ENCODE peak calls at places on chromosomes 12 and 14, in five cellular contexts. A is CD4-positive, alpha-beta T cell; O is aorta; E is psoas muscle; R is H9. K is an unnamed sample.

GRCh38 chr12:120710805-120711296 is 593 bp downstream of the UNC119B start:
- DNase-seq in O (no peak), R (peak; percentile 41), E (no peak), A (no peak), K (no peak)

GRCh38 chr12:78406776-78407335 is 457.7 kb upstream of the SYT1 start:
- DNase-seq in R (no peak), A (no peak), E (no peak), O (no peak), K (no peak)

GRCh38 chr12:76455582-76456345 is 103.8 kb downstream of the OSBPL8 start:
- DNase-seq in E (no peak), R (no peak), A (no peak), O (no peak), K (no peak)

GRCh38 chr12:68122236-68122920 is 37.2 kb downstream of the IFNG start:
- DNase-seq in R (no peak), E (no peak), A (no peak), O (no peak), K (no peak)

GRCh38 chr12:31339831-31340622 is 14.1 kb upstream of the SINHCAF start:
- DNase-seq in E (no peak), A (no peak), O (no peak), R (peak; percentile 77), K (no peak)

GRCh38 chr14:87461704-87462103 is 531.3 kb downstream of the GALC start:
- DNase-seq in O (no peak), R (no peak), A (no peak), E (no peak), K (no peak)

GRCh38 chr14:23612354-23612732 is 23.8 kb upstream of the DHRS2 start:
- DNase-seq in O (no peak), A (no peak), R (no peak), E (no peak), K (no peak)

GRCh38 chr14:102848830-102849521 is 71.7 kb downstream of the TRAF3 start:
- DNase-seq in A (no peak), O (peak; percentile 77), E (peak; percentile 37), R (no peak), K (no peak)

GRCh38 chr14:36522347-36522971 is 2.4 kb upstream of the NKX2-1 start:
- DNase-seq in R (peak; percentile 67), O (no peak), A (no peak), E (no peak), K (peak; percentile 75)

GRCh38 chr14:105376521-105377440 is 21.6 kb upstream of the TEX22 start:
- DNase-seq in O (no peak), R (peak; percentile 61), A (no peak), E (no peak), K (no peak)

GRCh38 chr12:49061157-49061650 is 610 bp upstream of the KMT2D start:
- DNase-seq in O (no peak), R (no peak), A (no peak), E (no peak), K (no peak)

GRCh38 chr12:111819191-111820158 is 22.6 kb upstream of the MAPKAPK5 start:
- DNase-seq in E (no peak), O (no peak), A (no peak), R (no peak), K (no peak)

GRCh38 chr14:29265852-29266251 is 499.3 kb downstream of the FOXG1 start:
- DNase-seq in A (no peak), E (no peak), O (no peak), R (no peak), K (no peak)

GRCh38 chr14:37591311-37591940 is 3.6 kb downstream of the FOXA1 start:
- DNase-seq in R (peak; percentile 84), O (no peak), E (no peak), A (no peak), K (peak; percentile 89)

GRCh38 chr14:52735921-52736489 is 6.0 kb downstream of the STYX start:
- DNase-seq in O (no peak), R (no peak), A (no peak), E (no peak), K (no peak)

GRCh38 chr12:128976120-128976519 is 122.8 kb downstream of the GLT1D1 start:
- DNase-seq in O (peak; percentile 55), A (no peak), E (no peak), R (peak; percentile 86), K (no peak)

GRCh38 chr14:82501554-82501953 is 967.9 kb upstream of the SEL1L start:
- DNase-seq in O (no peak), R (no peak), E (no peak), A (no peak), K (no peak)

GRCh38 chr14:76346391-76347160 is 29.4 kb upstream of the ESRRB start:
- DNase-seq in A (no peak), E (no peak), R (no peak), O (no peak), K (peak; percentile 48)
- H3K9me3 ChIP-seq in A (no peaks in the 10 kb centered on the region), E (no peaks in the 10 kb centered on the region), R (no peaks in the 10 kb centered on the region), O (peaks cover 6% of the 10 kb centered on the region), K (no peaks in the 10 kb centered on the region)

GRCh38 chr14:72744416-72745120 is 149.3 kb downstream of the DPF3 start:
- DNase-seq in R (no peak), A (no peak), O (no peak), E (no peak), K (no peak)

GRCh38 chr14:72740966-72741835 is 152.7 kb downstream of the DPF3 start:
- DNase-seq in R (no peak), A (no peak), E (no peak), O (no peak), K (no peak)

GRCh38 chr14:72743626-72744025 is 150.3 kb downstream of the DPF3 start:
- DNase-seq in A (no peak), E (no peak), R (no peak), O (no peak), K (no peak)

GRCh38 chr14:72741836-72742681 is 151.8 kb downstream of the DPF3 start:
- DNase-seq in R (no peak), E (no peak), A (no peak), O (no peak), K (no peak)

DNA sequence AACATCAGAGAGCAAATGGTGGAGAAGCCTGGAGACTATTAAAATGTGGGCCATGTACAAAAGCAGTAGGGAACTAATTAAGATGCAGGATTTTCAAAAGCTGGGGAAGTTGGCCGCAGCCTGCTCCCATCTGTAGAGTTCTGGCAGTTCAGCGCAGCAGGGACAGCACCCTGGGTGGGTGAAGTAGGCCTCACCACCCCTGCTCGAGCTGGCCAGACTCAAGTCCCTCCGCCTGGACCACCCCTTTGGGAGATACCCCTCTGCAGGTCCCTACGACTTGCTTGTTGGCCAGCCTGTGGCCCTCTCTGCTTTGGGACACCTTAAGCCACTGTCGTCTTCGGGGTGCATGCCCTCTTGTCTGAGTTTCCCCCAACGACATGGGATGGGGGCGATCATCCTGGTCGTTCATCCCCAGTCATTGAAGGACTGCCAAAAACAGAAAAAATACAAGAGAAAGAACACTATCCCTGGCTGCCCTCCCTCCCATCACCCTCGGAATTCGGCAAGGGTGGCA is 151.2 kb downstream of the DPF3 start:
- DNase-seq in E (no peak), O (no peak), R (no peak), A (no peak), K (no peak)
- H3K9me3 ChIP-seq in E (no peaks in the 10 kb centered on the region), O (no peaks in the 10 kb centered on the region), R (no peaks in the 10 kb centered on the region), A (no peaks in the 10 kb centered on the region), K (no peaks in the 10 kb centered on the region)

GRCh38 chr12:132940071-132940719 is 15.9 kb downstream of the ZNF605 start:
- DNase-seq in O (no peak), A (no peak), R (no peak), E (no peak), K (no peak)

GRCh38 chr12:132942611-132943010 is 13.5 kb downstream of the ZNF605 start:
- DNase-seq in A (no peak), R (no peak), E (no peak), O (no peak), K (no peak)

GRCh38 chr12:132941336-132941954 is 14.7 kb downstream of the ZNF605 start:
- DNase-seq in A (no peak), O (no peak), E (no peak), R (no peak), K (no peak)

GRCh38 chr12:132936163-132936562 is 19.9 kb downstream of the ZNF605 start:
- DNase-seq in R (no peak), O (no peak), E (no peak), A (no peak), K (no peak)

DNA sequence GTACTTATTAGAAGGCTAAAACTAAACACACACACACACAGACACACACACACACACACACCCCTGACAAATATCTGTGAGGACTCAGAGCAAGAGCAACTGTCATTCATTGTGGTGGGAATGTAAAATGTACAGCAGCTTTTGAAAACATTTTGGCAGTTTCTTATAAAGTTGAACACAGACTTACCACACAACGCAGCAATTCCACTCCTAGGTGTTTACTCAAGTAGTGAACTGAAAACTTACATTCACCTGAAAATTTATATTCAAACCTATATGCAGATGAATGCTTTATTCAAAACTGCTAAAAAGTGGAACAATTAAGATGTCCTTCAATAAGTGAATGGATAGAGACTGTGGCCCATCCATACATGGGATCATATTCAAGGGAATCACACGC is 18.6 kb downstream of the ZNF605 start:
- DNase-seq in O (no peak), E (no peak), A (no peak), R (no peak), K (no peak)
- H3K9me3 ChIP-seq in O (peaks cover 24% of the 10 kb centered on the region), E (peaks cover 61% of the 10 kb centered on the region), A (peaks cover 65% of the 10 kb centered on the region), R (peaks cover 45% of the 10 kb centered on the region), K (peaks cover 37% of the 10 kb centered on the region)

DNA sequence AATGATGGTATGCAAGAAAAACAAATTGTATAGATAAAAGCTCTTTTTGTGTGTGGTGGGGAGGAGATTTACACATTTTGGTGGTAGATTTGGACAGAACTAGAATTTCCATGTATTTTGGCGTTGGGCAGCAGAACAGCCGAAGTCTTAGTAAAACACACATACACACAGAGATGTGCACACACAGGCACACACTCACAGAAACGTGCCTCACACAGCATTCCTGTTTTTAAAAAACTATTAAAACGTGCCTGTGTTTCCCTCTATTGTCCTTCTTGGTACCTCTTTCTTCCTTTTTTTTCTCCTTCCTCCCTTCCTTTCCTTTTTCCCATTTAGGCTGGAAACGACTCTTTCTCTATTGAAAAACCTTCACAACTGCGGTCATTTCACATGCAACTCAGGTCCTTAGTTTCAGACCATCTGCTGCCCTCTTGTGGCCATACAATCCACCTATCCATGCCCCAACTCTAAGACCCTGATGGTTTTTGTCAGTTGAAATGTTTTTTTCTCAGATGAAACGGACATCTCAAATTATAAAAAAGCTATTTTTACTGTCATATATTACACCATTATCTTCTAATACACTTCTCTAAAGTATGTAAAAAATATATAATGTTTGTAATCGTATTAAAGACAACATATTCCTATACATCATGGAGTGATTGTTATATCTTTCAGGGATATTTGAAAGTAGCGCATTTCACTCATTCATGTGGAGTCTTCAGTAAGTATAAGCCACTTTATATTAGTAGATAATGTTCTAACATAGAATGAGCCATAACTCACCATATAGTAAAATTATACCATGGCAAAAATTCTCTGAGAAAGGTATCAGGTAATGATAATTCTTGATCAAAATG is 386.7 kb upstream of the NOVA1 start:
- DNase-seq in A (no peak), O (peak; percentile 53), E (peak; percentile 43), R (peak; percentile 62), K (no peak)
- H3K9me3 ChIP-seq in A (peaks cover 4% of the 10 kb centered on the region), O (no peaks in the 10 kb centered on the region), E (no peaks in the 10 kb centered on the region), R (no peaks in the 10 kb centered on the region), K (no peaks in the 10 kb centered on the region)

DNA sequence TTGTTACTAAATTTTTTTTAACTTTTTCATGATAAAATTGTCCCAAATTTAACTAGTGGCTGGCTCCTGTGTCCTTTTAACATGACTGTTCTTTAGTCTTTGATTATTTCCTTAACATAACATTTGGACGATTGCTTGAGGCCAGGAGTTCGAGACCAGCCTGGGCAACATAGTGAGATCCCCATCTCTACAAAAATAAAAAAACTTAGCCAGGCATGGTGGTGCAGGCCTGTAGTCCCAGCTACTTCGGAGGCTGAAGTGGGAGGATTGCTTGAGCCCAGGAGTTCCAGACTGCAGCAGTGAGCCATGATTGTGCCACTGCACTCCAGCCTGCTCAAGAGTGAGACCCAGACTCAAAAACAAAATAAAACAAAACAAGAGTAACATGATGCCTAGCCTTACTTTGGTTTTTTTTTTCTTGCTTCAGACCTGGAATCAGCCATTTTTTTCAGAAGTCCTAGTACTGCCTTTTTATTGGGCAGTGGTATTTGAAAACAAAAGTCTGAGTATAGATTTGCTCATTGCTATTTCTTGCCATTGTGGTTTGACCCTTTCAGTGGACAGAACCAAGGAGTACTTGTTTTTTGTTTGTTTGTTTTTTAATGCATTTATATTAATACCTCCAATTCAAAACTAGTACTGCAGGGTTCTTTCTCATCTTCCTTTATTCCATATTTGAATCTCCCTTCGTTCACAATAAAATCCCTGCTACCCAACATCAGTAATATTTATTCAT is 4.8 kb downstream of the TOGARAM1 start:
- DNase-seq in O (no peak), A (no peak), R (no peak), E (no peak), K (no peak)
- H3K9me3 ChIP-seq in O (no peaks in the 10 kb centered on the region), A (peaks cover 40% of the 10 kb centered on the region), R (no peaks in the 10 kb centered on the region), E (peaks cover 6% of the 10 kb centered on the region), K (no peaks in the 10 kb centered on the region)